ENCODE peak calls at places on chromosomes 4 and X, in six cellular contexts. One of them, this sample, is unnamed.

GRCh38 chr4:126047114-126047513 is 732.4 kb downstream of the FAT4 start:
- DNase-seq in activated CD4-positive, alpha-beta T cell treated with anti-CD3 and anti-CD28 coated beads, Interleukin-2, amount 10 ng/mL, durations not matched to agents 7 days and 5 days: no peak
- DNase-seq in CD4-positive, alpha-beta T cell: no peak
- DNase-seq in NCI-H460: no peak
- DNase-seq in fibroblast of pulmonary artery: no peak
- DNase-seq in ovary: no peak
- DNase-seq in this sample: no peak

GRCh38 chr4:177573487-177573886 is 131.2 kb upstream of the AGA start:
- DNase-seq in activated CD4-positive, alpha-beta T cell treated with anti-CD3 and anti-CD28 coated beads, Interleukin-2, amount 10 ng/mL, durations not matched to agents 7 days and 5 days: no peak
- DNase-seq in CD4-positive, alpha-beta T cell: no peak
- DNase-seq in NCI-H460: no peak
- DNase-seq in fibroblast of pulmonary artery: peak; percentile 70
- DNase-seq in ovary: no peak
- DNase-seq in this sample: no peak

GRCh38 chr4:163544407-163545038 is 50.0 kb downstream of the TMA16 start:
- DNase-seq in activated CD4-positive, alpha-beta T cell treated with anti-CD3 and anti-CD28 coated beads, Interleukin-2, amount 10 ng/mL, durations not matched to agents 7 days and 5 days: peak; percentile 64
- DNase-seq in CD4-positive, alpha-beta T cell: peak; percentile 49
- DNase-seq in NCI-H460: peak; percentile 33
- DNase-seq in fibroblast of pulmonary artery: peak; percentile 63
- DNase-seq in ovary: peak; percentile 50
- DNase-seq in this sample: peak; percentile 70

GRCh38 chr4:171928336-171928735 is 115.1 kb downstream of the GALNTL6 start:
- DNase-seq in activated CD4-positive, alpha-beta T cell treated with anti-CD3 and anti-CD28 coated beads, Interleukin-2, amount 10 ng/mL, durations not matched to agents 7 days and 5 days: no peak
- DNase-seq in CD4-positive, alpha-beta T cell: no peak
- DNase-seq in NCI-H460: no peak
- DNase-seq in fibroblast of pulmonary artery: no peak
- DNase-seq in ovary: no peak
- DNase-seq in this sample: no peak

GRCh38 chrX:99798951-99799350 is 611.1 kb downstream of the PCDH19 start:
- DNase-seq in activated CD4-positive, alpha-beta T cell treated with anti-CD3 and anti-CD28 coated beads, Interleukin-2, amount 10 ng/mL, durations not matched to agents 7 days and 5 days: no peak
- DNase-seq in CD4-positive, alpha-beta T cell: no peak
- DNase-seq in NCI-H460: no peak
- DNase-seq in fibroblast of pulmonary artery: no peak
- DNase-seq in ovary: no peak
- DNase-seq in this sample: no peak

GRCh38 chr4:32112891-32113290 is 1392.7 kb downstream of the PCDH7 start:
- DNase-seq in activated CD4-positive, alpha-beta T cell treated with anti-CD3 and anti-CD28 coated beads, Interleukin-2, amount 10 ng/mL, durations not matched to agents 7 days and 5 days: no peak
- DNase-seq in CD4-positive, alpha-beta T cell: no peak
- DNase-seq in NCI-H460: no peak
- DNase-seq in fibroblast of pulmonary artery: no peak
- DNase-seq in ovary: no peak
- DNase-seq in this sample: no peak

GRCh38 chr4:21113496-21114213 is 413.4 kb downstream of the PACRGL start:
- DNase-seq in activated CD4-positive, alpha-beta T cell treated with anti-CD3 and anti-CD28 coated beads, Interleukin-2, amount 10 ng/mL, durations not matched to agents 7 days and 5 days: no peak
- DNase-seq in CD4-positive, alpha-beta T cell: no peak
- DNase-seq in NCI-H460: no peak
- DNase-seq in fibroblast of pulmonary artery: peak; percentile 59
- DNase-seq in ovary: no peak
- DNase-seq in this sample: no peak

GRCh38 chrX:115560978-115561604 is at the start of gene PLS3:
- DNase-seq in activated CD4-positive, alpha-beta T cell treated with anti-CD3 and anti-CD28 coated beads, Interleukin-2, amount 10 ng/mL, durations not matched to agents 7 days and 5 days: peak; percentile 7
- DNase-seq in CD4-positive, alpha-beta T cell: no peak
- DNase-seq in NCI-H460: peak; percentile 78
- DNase-seq in fibroblast of pulmonary artery: peak; percentile 88
- DNase-seq in ovary: peak; percentile 89
- DNase-seq in this sample: peak; percentile 91

GRCh38 chr4:70715097-70715496 is 6.7 kb upstream of the RUFY3 start:
- DNase-seq in activated CD4-positive, alpha-beta T cell treated with anti-CD3 and anti-CD28 coated beads, Interleukin-2, amount 10 ng/mL, durations not matched to agents 7 days and 5 days: no peak
- DNase-seq in CD4-positive, alpha-beta T cell: no peak
- DNase-seq in NCI-H460: no peak
- DNase-seq in fibroblast of pulmonary artery: no peak
- DNase-seq in ovary: no peak
- DNase-seq in this sample: no peak

GRCh38 chrX:69179380-69179911 is 14.2 kb upstream of the PJA1 start:
- DNase-seq in activated CD4-positive, alpha-beta T cell treated with anti-CD3 and anti-CD28 coated beads, Interleukin-2, amount 10 ng/mL, durations not matched to agents 7 days and 5 days: no peak
- DNase-seq in CD4-positive, alpha-beta T cell: no peak
- DNase-seq in NCI-H460: no peak
- DNase-seq in fibroblast of pulmonary artery: peak; percentile 14
- DNase-seq in ovary: peak; percentile 37
- DNase-seq in this sample: no peak

GRCh38 chr4:87973283-87974169 is 2.0 kb upstream of the SPP1 start:
- DNase-seq in activated CD4-positive, alpha-beta T cell treated with anti-CD3 and anti-CD28 coated beads, Interleukin-2, amount 10 ng/mL, durations not matched to agents 7 days and 5 days: peak; percentile 48
- DNase-seq in CD4-positive, alpha-beta T cell: no peak
- DNase-seq in NCI-H460: peak; percentile 83
- DNase-seq in fibroblast of pulmonary artery: peak; percentile 70
- DNase-seq in ovary: peak; percentile 46
- DNase-seq in this sample: peak; percentile 65

GRCh38 chr4:26298198-26298950 is 22.4 kb upstream of the RBPJ start:
- DNase-seq in activated CD4-positive, alpha-beta T cell treated with anti-CD3 and anti-CD28 coated beads, Interleukin-2, amount 10 ng/mL, durations not matched to agents 7 days and 5 days: no peak
- DNase-seq in CD4-positive, alpha-beta T cell: no peak
- DNase-seq in NCI-H460: no peak
- DNase-seq in fibroblast of pulmonary artery: peak; percentile 71
- DNase-seq in ovary: no peak
- DNase-seq in this sample: no peak